ENCODE peak calls at places on chromosomes 12 and 14, in eight cellular contexts. G is GM04504; Y is Kasumi-1; H is AML-193; Z is naive thymus-derived CD8-positive, alpha-beta T cell; C is HEK293T; U is NCI-H1105 treated with DMSO at 0.1 percent for 48 hours; X is K562. V is an unnamed sample.

GRCh38 chr14:54653764-54654469 is 87.0 kb downstream of the SAMD4A start:
- DNase-seq in H (no peak), X (no peak), G (peak; percentile 64), C (no peak), Y (peak; percentile 70), U (no peak), Z (no peak), V (peak; percentile 40)

GRCh38 chr12:60387356-60387755 is 791.5 kb downstream of the SLC16A7 start:
- DNase-seq in Z (no peak), X (no peak), G (no peak), U (no peak), C (no peak), Y (no peak), H (no peak), V (no peak)

GRCh38 chr12:39272934-39273770 is 169.8 kb downstream of the KIF21A start:
- DNase-seq in U (peak; percentile 60), Y (peak; percentile 42), X (peak; percentile 47), G (peak; percentile 12), H (peak; percentile 1), Z (no peak), C (peak; percentile 39), V (no peak)

GRCh38 chr14:52044791-52045522 is 23.9 kb downstream of the NID2 start:
- DNase-seq in H (no peak), G (no peak), Y (no peak), U (no peak), Z (no peak), C (no peak), X (no peak), V (no peak)

GRCh38 chr12:109927622-109928021 is 27.5 kb downstream of the TCHP start:
- DNase-seq in H (peak; percentile 59), Y (peak; percentile 48), Z (no peak), X (peak; percentile 66), C (peak; percentile 77), G (no peak), U (peak; percentile 30), V (peak; percentile 78)

GRCh38 chr14:64762044-64763034 is 58.1 kb downstream of the PLEKHG3 start:
- DNase-seq in H (no peak), C (peak; percentile 69), Y (peak; percentile 28), U (peak; percentile 95), Z (no peak), G (no peak), X (peak; percentile 72), V (peak; percentile 34)

GRCh38 chr14:59190372-59190771 is 1.9 kb downstream of the DAAM1 start:
- DNase-seq in G (no peak), U (peak; percentile 69), Z (no peak), H (peak; percentile 45), X (peak; percentile 9), C (no peak), Y (peak; percentile 14), V (peak; percentile 52)

GRCh38 chr14:96756745-96757144 is 40.4 kb upstream of the VRK1 start:
- DNase-seq in Y (no peak), X (peak; percentile 26), U (no peak), H (no peak), G (no peak), C (no peak), Z (no peak), V (no peak)

GRCh38 chr14:104872469-104873341 is 7.6 kb downstream of the CEP170B start:
- DNase-seq in Z (no peak), Y (no peak), H (no peak), G (peak; percentile 25), X (no peak), C (no peak), U (no peak), V (no peak)

GRCh38 chr14:75343914-75344313 is 65.3 kb downstream of the FOS start:
- DNase-seq in U (no peak), C (no peak), Z (no peak), Y (no peak), G (peak; percentile 68), X (no peak), H (no peak), V (no peak)

GRCh38 chr12:49537709-49538601 is 875 bp upstream of the KCNH3 start:
- DNase-seq in C (no peak), U (peak; percentile 42), Z (no peak), H (no peak), X (peak; percentile 41), Y (no peak), G (no peak), V (peak; percentile 78)

GRCh38 chr12:46946137-46946536 is 120.3 kb upstream of the SLC38A4 start:
- DNase-seq in C (no peak), U (no peak), H (no peak), Z (no peak), G (no peak), Y (no peak), X (no peak), V (no peak)

GRCh38 chr12:34602213-34602940 is 580.1 kb downstream of the ALG10 start:
- DNase-seq in X (no peak), Z (no peak), G (no peak), U (no peak), Y (no peak), H (no peak), C (no peak), V (no peak)

GRCh38 chr12:120350576-120351350 is 18.2 kb downstream of the MSI1 start:
- DNase-seq in G (no peak), U (no peak), X (no peak), H (no peak), Y (no peak), Z (no peak), C (no peak), V (no peak)

GRCh38 chr12:48525332-48525731 is at the start of gene OR8S1:
- DNase-seq in Y (no peak), G (no peak), U (no peak), C (no peak), X (no peak), Z (no peak), H (no peak), V (no peak)

GRCh38 chr14:53501361-53502320 is 348.5 kb upstream of the DDHD1 start:
- DNase-seq in H (no peak), Y (no peak), X (no peak), U (no peak), G (no peak), Z (no peak), C (no peak), V (no peak)

GRCh38 chr12:69240625-69240984 is 1.2 kb downstream of the CPSF6 start:
- DNase-seq in H (no peak), Z (peak; percentile 35), X (no peak), G (no peak), C (no peak), Y (peak; percentile 26), U (peak; percentile 29), V (peak; percentile 23)

GRCh38 chr12:30694412-30694955 is 1.2 kb downstream of the IPO8 start:
- DNase-seq in G (no peak), Y (no peak), U (peak; percentile 71), Z (no peak), X (no peak), C (no peak), H (no peak), V (no peak)

GRCh38 chr14:102955636-102956035 is 33.2 kb downstream of the AMN start:
- DNase-seq in Z (no peak), Y (no peak), H (no peak), U (no peak), C (no peak), G (no peak), X (no peak), V (no peak)

GRCh38 chr12:108857158-108857407 is 300 bp downstream of the SSH1 start:
- DNase-seq in U (no peak), X (no peak), Y (no peak), C (no peak), Z (no peak), H (no peak), G (no peak), V (no peak)

GRCh38 chr12:5873341-5873919 is 71.6 kb downstream of the ANO2 start:
- DNase-seq in C (no peak), X (no peak), G (no peak), H (no peak), Z (no peak), U (no peak), Y (no peak), V (no peak)

GRCh38 chr14:56342419-56342901 is 224.2 kb downstream of the PELI2 start:
- DNase-seq in X (no peak), U (no peak), Y (no peak), H (no peak), C (no peak), G (peak; percentile 40), Z (no peak), V (no peak)

GRCh38 chr14:77200406-77200985 is 18.9 kb downstream of the TMEM63C start:
- DNase-seq in Z (no peak), G (no peak), C (no peak), H (no peak), Y (no peak), U (no peak), X (no peak), V (no peak)

GRCh38 chr12:1593232-1594044 is 943 bp downstream of the FBXL14 start:
- DNase-seq in H (no peak), U (peak; percentile 56), Y (no peak), X (no peak), G (no peak), Z (peak; percentile 64), C (peak; percentile 21), V (no peak)

GRCh38 chr14:100641274-100641860 is 54.1 kb upstream of the BEGAIN start:
- DNase-seq in X (no peak), Y (no peak), H (no peak), Z (no peak), U (no peak), G (no peak), C (no peak), V (no peak)

GRCh38 chr14:92135269-92135668 is 13.5 kb downstream of the CPSF2 start:
- DNase-seq in H (peak; percentile 23), C (no peak), Z (no peak), X (peak; percentile 14), U (peak; percentile 53), Y (peak; percentile 40), G (peak; percentile 15), V (no peak)

GRCh38 chr12:124715121-124715990 is 147.9 kb upstream of the NCOR2 start:
- DNase-seq in U (no peak), X (peak; percentile 38), Y (no peak), Z (no peak), C (peak; percentile 48), G (no peak), H (no peak), V (no peak)

GRCh38 chr12:110677206-110677911 is 11.6 kb downstream of the HVCN1 start:
- DNase-seq in U (no peak), H (no peak), C (no peak), X (no peak), Z (no peak), Y (peak; percentile 87), G (no peak), V (no peak)

GRCh38 chr12:98421336-98421735 is 94.1 kb upstream of the TMPO start:
- DNase-seq in H (no peak), G (no peak), X (no peak), C (no peak), U (peak; percentile 34), Z (no peak), Y (no peak), V (no peak)

GRCh38 chr12:25130741-25131188 is 64.2 kb downstream of the DNAI7 start:
- DNase-seq in H (peak; percentile 77), G (no peak), X (peak; percentile 26), U (peak; percentile 72), Y (peak; percentile 71), Z (no peak), C (peak; percentile 12), V (no peak)

V was measured in HuH-7.